ENCODE peak calls at places on chromosomes 13 and 19, in seven cellular contexts. M is LHCN-M2; A is foreskin keratinocyte; O is anterior cingulate cortex; E is left colon; T is COR-L47; F is stimulated activated CD4-positive, alpha-beta T cell treated with anti-CD3 and anti-CD28 coated beads, TNF-alpha, amount 100 ng/mL, for 24 hours. Y is an unnamed sample.

GRCh38 chr19:35107541-35107939 is 8.1 kb upstream of the FXYD3 start:
- DNase-seq in M (no peak), A (peak; percentile 72), O (peak; percentile 74), E (peak; percentile 73), T (no peak), F (peak; percentile 13), Y (peak; percentile 18)

GRCh38 chr19:4208385-4209094 is 20.8 kb upstream of the EBI3 start:
- DNase-seq in M (peak; percentile 37), A (peak; percentile 24), O (no peak), E (no peak), T (peak; percentile 42), F (no peak), Y (no peak)

GRCh38 chr13:21676611-21677021 is 5.7 kb downstream of the FGF9 start:
- DNase-seq in M (no peak), A (no peak), O (no peak), E (peak; percentile 48), T (peak; percentile 44), F (no peak), Y (no peak)

GRCh38 chr19:49411681-49412321 is 11.4 kb downstream of the PTH2 start:
- DNase-seq in M (no peak), A (no peak), O (no peak), E (no peak), T (no peak), F (no peak), Y (no peak)

GRCh38 chr13:102039264-102039663 is 362.6 kb downstream of the FGF14 start:
- DNase-seq in M (no peak), A (no peak), O (no peak), E (no peak), T (no peak), F (no peak), Y (no peak)

GRCh38 chr19:1945899-1946298 is 4.9 kb downstream of the CSNK1G2 start:
- DNase-seq in M (no peak), A (no peak), O (no peak), E (peak; percentile 41), T (peak; percentile 8), F (no peak), Y (peak; percentile 30)

GRCh38 chr19:10808937-10809655 is 26.9 kb downstream of the TMED1 start:
- DNase-seq in M (peak; percentile 39), A (peak; percentile 79), O (no peak), E (no peak), T (peak; percentile 60), F (peak; percentile 30), Y (peak; percentile 33)

GRCh38 chr19:54209058-54209747 is 8.5 kb downstream of the RPS9 start:
- DNase-seq in M (no peak), A (no peak), O (peak; percentile 15), E (no peak), T (no peak), F (peak; percentile 21), Y (no peak)

GRCh38 chr13:100543872-100544602 is 44.6 kb downstream of the GGACT start:
- DNase-seq in M (no peak), A (no peak), O (no peak), E (no peak), T (no peak), F (no peak), Y (no peak)

GRCh38 chr13:50323440-50324070 is 308.3 kb downstream of the KCNRG start:
- DNase-seq in M (peak; percentile 86), A (peak; percentile 80), O (no peak), E (no peak), T (no peak), F (no peak), Y (no peak)

GRCh38 chr13:53068841-53069520 is 40.4 kb downstream of the OLFM4 start:
- DNase-seq in M (no peak), A (no peak), O (no peak), E (no peak), T (peak; percentile 63), F (no peak), Y (no peak)

GRCh38 chr19:15354557-15355296 is 22.4 kb upstream of the BRD4 start:
- DNase-seq in M (no peak), A (no peak), O (no peak), E (no peak), T (no peak), F (no peak), Y (no peak)

GRCh38 chr19:34316741-34317241 is 48.2 kb upstream of the GPI start:
- DNase-seq in M (peak; percentile 82), A (no peak), O (no peak), E (no peak), T (no peak), F (no peak), Y (no peak)

GRCh38 chr19:3132971-3133792 is 2.7 kb upstream of the GNA15 start:
- DNase-seq in M (peak; percentile 90), A (no peak), O (peak; percentile 28), E (peak; percentile 52), T (peak; percentile 85), F (peak; percentile 83), Y (peak; percentile 85)

GRCh38 chr13:72127031-72127430 is 260.0 kb upstream of the DACH1 start:
- DNase-seq in M (no peak), A (no peak), O (no peak), E (no peak), T (no peak), F (no peak), Y (no peak)

GRCh38 chr13:25037057-25037813 is 58.7 kb upstream of the PABPC3 start:
- DNase-seq in M (peak; percentile 48), A (peak; percentile 10), O (peak; percentile 59), E (no peak), T (peak; percentile 58), F (peak; percentile 26), Y (peak; percentile 31)

GRCh38 chr19:45254044-45254531 is 3.0 kb downstream of the MARK4 start:
- DNase-seq in M (no peak), A (no peak), O (no peak), E (no peak), T (no peak), F (no peak), Y (peak; percentile 18)

GRCh38 chr13:27461940-27462584 is 11.7 kb upstream of the MTIF3 start:
- DNase-seq in M (no peak), A (no peak), O (no peak), E (no peak), T (no peak), F (no peak), Y (no peak)

GRCh38 chr19:796692-797527 is at the start of gene PTBP1:
- DNase-seq in M (peak; percentile 100), A (peak; percentile 99), O (peak; percentile 100), E (peak; percentile 100), T (peak; percentile 100), F (peak; percentile 99), Y (peak; percentile 100)

GRCh38 chr19:38361633-38362075 is 12.7 kb upstream of the PSMD8 start:
- DNase-seq in M (peak; percentile 51), A (peak; percentile 62), O (peak; percentile 69), E (peak; percentile 78), T (peak; percentile 71), F (peak; percentile 79), Y (peak; percentile 73)

Y was measured in activated naive CD4-positive, alpha-beta T cell treated with Interleukin-2 at 50 U/mL for 16 hours.